ENCODE peak calls at places on chromosomes 11 and 22, in five cellular contexts. One of them, this sample, is unnamed.

GRCh38 chr11:120064341-120064740 is 73.6 kb downstream of the TRIM29 start:
- DNase-seq in neural crest cell: no peak
- DNase-seq in aorta: no peak
- DNase-seq in SW480: no peak
- DNase-seq in body of pancreas: no peak
- DNase-seq in this sample: no peak

GRCh38 chr22:50035131-50035881 is 22.7 kb upstream of the IL17REL start:
- DNase-seq in neural crest cell: no peak
- DNase-seq in aorta: peak; percentile 37
- DNase-seq in SW480: no peak
- DNase-seq in body of pancreas: no peak
- DNase-seq in this sample: no peak

GRCh38 chr11:8017894-8018741 is 31.0 kb downstream of the EIF3F start:
- DNase-seq in neural crest cell: no peak
- DNase-seq in aorta: no peak
- DNase-seq in SW480: no peak
- DNase-seq in body of pancreas: no peak
- DNase-seq in this sample: no peak

GRCh38 chr11:47603295-47603694 is 9.1 kb upstream of the C1QTNF4 start:
- DNase-seq in neural crest cell: no peak
- DNase-seq in aorta: no peak
- DNase-seq in SW480: no peak
- DNase-seq in body of pancreas: no peak
- DNase-seq in this sample: no peak

GRCh38 chr22:19644314-19645223 is 69.7 kb upstream of the SEPTIN5 start:
- DNase-seq in neural crest cell: no peak
- DNase-seq in aorta: no peak
- DNase-seq in SW480: no peak
- DNase-seq in body of pancreas: no peak
- DNase-seq in this sample: no peak

GRCh38 chr11:125932301-125932700 is 13.5 kb upstream of the VSIG10L2 start:
- DNase-seq in neural crest cell: no peak
- DNase-seq in aorta: no peak
- DNase-seq in SW480: no peak
- DNase-seq in body of pancreas: no peak
- DNase-seq in this sample: no peak

GRCh38 chr11:10414659-10415058 is 40.4 kb upstream of the AMPD3 start:
- DNase-seq in neural crest cell: no peak
- DNase-seq in aorta: peak; percentile 86
- DNase-seq in SW480: no peak
- DNase-seq in body of pancreas: peak; percentile 67
- DNase-seq in this sample: no peak

GRCh38 chr11:90349741-90350140 is 126.9 kb upstream of the CHORDC1 start:
- DNase-seq in neural crest cell: no peak
- DNase-seq in aorta: no peak
- DNase-seq in SW480: no peak
- DNase-seq in body of pancreas: no peak
- DNase-seq in this sample: no peak

GRCh38 chr11:50182486-50182885 is 149.8 kb downstream of the OR4C45 start:
- DNase-seq in neural crest cell: no peak
- DNase-seq in aorta: no peak
- DNase-seq in SW480: no peak
- DNase-seq in body of pancreas: no peak
- DNase-seq in this sample: no peak

GRCh38 chr22:36465232-36466021 is 16.0 kb downstream of the TXN2 start:
- DNase-seq in neural crest cell: no peak
- DNase-seq in aorta: peak; percentile 89
- DNase-seq in SW480: peak; percentile 92
- DNase-seq in body of pancreas: peak; percentile 99
- DNase-seq in this sample: peak; percentile 89

GRCh38 chr11:11000546-11001283 is 142.9 kb upstream of the ZBED5 start:
- DNase-seq in neural crest cell: no peak
- DNase-seq in aorta: no peak
- DNase-seq in SW480: no peak
- DNase-seq in body of pancreas: no peak
- DNase-seq in this sample: no peak

GRCh38 chr22:27179161-27179560 is 521.8 kb downstream of the MIAT start:
- DNase-seq in neural crest cell: no peak
- DNase-seq in aorta: no peak
- DNase-seq in SW480: no peak
- DNase-seq in body of pancreas: no peak
- DNase-seq in this sample: no peak

GRCh38 chr11:133582731-133583130 is 50.4 kb upstream of the OPCML start:
- DNase-seq in neural crest cell: no peak
- DNase-seq in aorta: no peak
- DNase-seq in SW480: no peak
- DNase-seq in body of pancreas: no peak
- DNase-seq in this sample: no peak